ENCODE peak calls at places on chromosomes 12 and 14, in six cellular contexts. P is SJSA1, N is endothelial cell of umbilical vein, G is body of pancreas, C is pancreas, B is neuronal stem cell. F is an unnamed sample.
A peak's percentile ranks its signal among the peaks of the same experiment; 100 is the strongest.

GRCh38 chr12:64019654-64020053 is 175.2 kb downstream of the SRGAP1 start:
- DNase-seq in G (no peak), N (no peak), P (no peak), C (no peak), B (no peak), F (no peak)

GRCh38 chr14:61196792-61197191 is 84.3 kb downstream of the TMEM30B start:
- DNase-seq in B (no peak), N (no peak), G (no peak), P (no peak), C (no peak), F (no peak)

GRCh38 chr14:100246809-100247428 is 8.0 kb downstream of the YY1 start:
- DNase-seq in G (no peak), B (peak; percentile 43), P (no peak), N (peak; percentile 67), C (no peak), F (no peak)

GRCh38 chr14:34693228-34693939 is 21.0 kb downstream of the CFL2 start:
- DNase-seq in N (no peak), P (no peak), B (no peak), G (peak; percentile 65), C (peak; percentile 55), F (peak; percentile 29)

GRCh38 chr14:24086193-24086955 is 7.7 kb upstream of the PCK2 start:
- DNase-seq in G (no peak), P (no peak), C (no peak), N (no peak), B (no peak), F (no peak)

GRCh38 chr12:41151789-41152188 is 36.3 kb upstream of the PDZRN4 start:
- DNase-seq in C (no peak), B (no peak), P (no peak), N (no peak), G (no peak), F (no peak)

GRCh38 chr12:106342397-106343212 is 14.9 kb upstream of the POLR3B start:
- DNase-seq in G (peak; percentile 39), N (peak; percentile 40), P (peak; percentile 45), B (no peak), C (no peak), F (peak; percentile 80)

GRCh38 chr14:70585221-70585620 is 15.2 kb downstream of the MED6 start:
- DNase-seq in N (no peak), P (no peak), B (no peak), C (no peak), G (no peak), F (no peak)

GRCh38 chr12:32440120-32440865 is 40.9 kb downstream of the FGD4 start:
- DNase-seq in G (no peak), B (no peak), N (no peak), C (no peak), P (no peak), F (no peak)

GRCh38 chr12:1611775-1612174 is 17.3 kb upstream of the WNT5B start:
- DNase-seq in B (no peak), N (peak; percentile 36), G (no peak), P (no peak), C (no peak), F (no peak)

GRCh38 chr14:91284146-91284790 is 39.8 kb upstream of the GPR68 start:
- DNase-seq in G (no peak), C (peak; percentile 15), B (no peak), P (no peak), N (no peak), F (no peak)

GRCh38 chr14:32038876-32039275 is 38.2 kb upstream of the ARHGAP5 start:
- DNase-seq in P (peak; percentile 46), G (no peak), N (no peak), C (no peak), B (no peak), F (no peak)

GRCh38 chr14:81219821-81220487 is 805 bp downstream of the GTF2A1 start:
- DNase-seq in C (peak; percentile 70), G (peak; percentile 53), N (no peak), P (no peak), B (no peak), F (peak; percentile 45)

GRCh38 chr12:62466018-62466595 is 519 bp upstream of the MON2 start:
- DNase-seq in P (no peak), C (no peak), N (no peak), G (peak; percentile 31), B (no peak), F (no peak)

GRCh38 chr12:115670869-115671268 is 606.6 kb downstream of the MED13L start:
- DNase-seq in P (no peak), N (no peak), C (no peak), G (no peak), B (no peak), F (no peak)

GRCh38 chr12:124709722-124710656 is 142.6 kb upstream of the NCOR2 start:
- DNase-seq in C (no peak), G (no peak), P (no peak), B (no peak), N (no peak), F (no peak)

GRCh38 chr14:23929131-23929530 is 24.4 kb upstream of the DHRS4 start:
- DNase-seq in P (no peak), G (no peak), N (no peak), B (no peak), C (no peak), F (no peak)

GRCh38 chr14:93857500-93857899 is 69.2 kb upstream of the PRIMA1 start:
- DNase-seq in N (no peak), B (no peak), P (no peak), C (no peak), G (no peak), F (no peak)

GRCh38 chr12:59615392-59616165 is 19.8 kb downstream of the SLC16A7 start:
- DNase-seq in G (peak; percentile 38), N (no peak), B (no peak), P (no peak), C (no peak), F (peak; percentile 55)

GRCh38 chr12:80810874-80811273 is 94.2 kb downstream of the MYF5 start:
- DNase-seq in P (no peak), B (no peak), N (no peak), G (no peak), C (no peak), F (no peak)

GRCh38 chr14:68312884-68313725 is 479.8 kb downstream of the ZFP36L1 start:
- DNase-seq in P (no peak), C (no peak), B (no peak), G (no peak), N (no peak), F (no peak)

GRCh38 chr12:55721601-55722213 is 1.5 kb downstream of the RDH5 start:
- DNase-seq in N (no peak), C (no peak), B (no peak), P (no peak), G (no peak), F (no peak)

GRCh38 chr12:12210983-12211382 is 55.9 kb downstream of the LRP6 start:
- DNase-seq in C (no peak), G (no peak), P (no peak), B (no peak), N (no peak), F (no peak)

GRCh38 chr14:58815781-58816297 is 178.1 kb downstream of the DACT1 start:
- DNase-seq in C (no peak), B (no peak), G (no peak), P (no peak), N (no peak), F (no peak)

GRCh38 chr14:86221000-86221399 is 691.1 kb downstream of the FLRT2 start:
- DNase-seq in C (no peak), N (no peak), G (no peak), P (no peak), B (peak; percentile 1), F (no peak)

DNA sequence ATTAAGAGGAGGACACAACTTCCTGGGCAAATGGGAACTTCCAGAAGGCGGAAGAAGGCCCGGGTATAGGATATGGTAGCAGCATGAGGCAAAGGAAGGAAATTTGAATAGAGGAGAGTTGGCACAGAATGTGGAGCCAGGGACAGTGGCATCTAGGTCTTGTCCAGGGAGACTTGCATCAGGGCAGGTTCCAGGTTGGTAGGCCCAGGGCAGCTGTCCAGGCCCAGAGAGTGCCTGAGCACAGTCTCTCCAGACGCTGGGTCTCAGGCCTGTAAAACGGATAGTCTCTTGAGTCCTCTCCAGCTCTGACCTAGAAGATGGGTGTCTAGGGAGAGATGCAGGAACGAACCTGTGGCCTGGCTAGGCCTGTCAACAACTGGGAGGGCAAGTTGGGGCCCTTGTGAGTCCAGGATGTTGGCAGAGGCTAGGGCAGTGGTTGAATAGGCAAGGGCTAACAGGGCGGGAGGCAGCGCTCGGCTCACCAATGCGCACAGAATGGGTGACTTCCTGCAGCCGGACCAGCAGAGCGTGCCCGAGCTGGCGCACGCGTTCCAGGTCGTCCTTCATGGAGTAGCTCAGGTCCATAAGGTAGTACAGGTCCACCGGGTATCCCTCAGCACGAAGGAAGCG is 9.9 kb downstream of the ITGB7 start:
- DNase-seq in C (no peak), G (no peak), P (no peak), N (no peak), B (no peak), F (no peak)
- H3K36me3 ChIP-seq in C (no peaks in the 10 kb centered on the region), G (no peaks in the 10 kb centered on the region), P (no peaks in the 10 kb centered on the region), N (no peaks in the 10 kb centered on the region), B (peaks cover 4% of the 10 kb centered on the region), F (no peaks in the 10 kb centered on the region)

GRCh38 chr12:71760471-71760870 is 5.8 kb downstream of the RAB21 start:
- DNase-seq in P (no peak), B (no peak), N (no peak), G (no peak), C (no peak), F (no peak)

GRCh38 chr12:71766202-71766601 is 11.5 kb downstream of the RAB21 start:
- DNase-seq in N (no peak), G (no peak), C (no peak), P (no peak), B (no peak), F (no peak)

GRCh38 chr12:71767183-71767582 is 12.5 kb downstream of the RAB21 start:
- DNase-seq in N (no peak), G (no peak), C (no peak), B (no peak), P (no peak), F (no peak)

GRCh38 chr12:71764587-71765321 is 10.1 kb downstream of the RAB21 start:
- DNase-seq in B (no peak), P (no peak), C (no peak), G (no peak), N (no peak), F (no peak)

GRCh38 chr12:71763682-71764379 is 9.2 kb downstream of the RAB21 start:
- DNase-seq in B (no peak), C (no peak), P (no peak), G (no peak), N (no peak), F (no peak)
- H3K36me3 ChIP-seq in B (peaks cover 2% of the 10 kb centered on the region), C (no peaks in the 10 kb centered on the region), P (peaks cover 22% of the 10 kb centered on the region), G (no peaks in the 10 kb centered on the region), N (no peaks in the 10 kb centered on the region), F (peaks cover 14% of the 10 kb centered on the region)

GRCh38 chr14:65052832-65053231 is 49.5 kb downstream of the MAX start:
- DNase-seq in G (no peak), P (no peak), B (no peak), N (no peak), C (no peak), F (no peak)

GRCh38 chr14:65054471-65055085 is 47.7 kb downstream of the MAX start:
- DNase-seq in C (no peak), G (no peak), P (no peak), B (no peak), N (no peak), F (no peak)

GRCh38 chr14:65062096-65063075 is 39.9 kb downstream of the MAX start:
- DNase-seq in B (no peak), G (no peak), P (no peak), N (no peak), C (no peak), F (no peak)

GRCh38 chr14:65057704-65058103 is 44.6 kb downstream of the MAX start:
- DNase-seq in N (no peak), C (no peak), P (no peak), G (no peak), B (no peak), F (no peak)
- H3K36me3 ChIP-seq in N (peaks cover 17% of the 10 kb centered on the region), C (no peaks in the 10 kb centered on the region), P (peaks cover 13% of the 10 kb centered on the region), G (no peaks in the 10 kb centered on the region), B (peaks cover 26% of the 10 kb centered on the region), F (peaks cover 59% of the 10 kb centered on the region)

GRCh38 chr14:102878174-102878969 is 44.1 kb upstream of the AMN start:
- DNase-seq in P (no peak), N (no peak), C (no peak), B (no peak), G (no peak), F (no peak)
- H3K36me3 ChIP-seq in P (peaks cover 42% of the 10 kb centered on the region), N (peaks cover 1% of the 10 kb centered on the region), C (no peaks in the 10 kb centered on the region), B (peaks cover 9% of the 10 kb centered on the region), G (no peaks in the 10 kb centered on the region), F (peaks cover 27% of the 10 kb centered on the region)